ENCODE peak calls at places on chromosome 22, in nine cellular contexts. L is GM13977; U is neural crest cell; Z is Calu3; I is esophagus squamous epithelium; P is brain microvascular endothelial cell; E is CD8-positive, alpha-beta T cell; X is mucosa of descending colon; J is epithelial cell of esophagus. Y is an unnamed sample.

GRCh38 chr22:49013707-49014106 is 814.0 kb downstream of the BRD1 start:
- DNase-seq in L (no peak), U (no peak), Z (no peak), I (no peak), P (no peak), E (no peak), X (no peak), J (no peak), Y (no peak)

GRCh38 chr22:50516891-50517290 is 8.5 kb downstream of the SCO2 start:
- DNase-seq in L (no peak), U (no peak), Z (no peak), I (no peak), P (no peak), E (no peak), X (no peak), J (no peak), Y (no peak)

GRCh38 chr22:49951986-49952896 is 8.3 kb upstream of the PIM3 start:
- DNase-seq in L (no peak), U (no peak), Z (peak; percentile 79), I (no peak), P (peak; percentile 75), E (no peak), X (no peak), J (peak; percentile 58), Y (no peak)

GRCh38 chr22:28408702-28409101 is 270.9 kb downstream of the TTC28 start:
- DNase-seq in L (no peak), U (no peak), Z (no peak), I (no peak), P (no peak), E (no peak), X (no peak), J (no peak), Y (no peak)

GRCh38 chr22:28819253-28820096 is 19.1 kb upstream of the XBP1 start:
- DNase-seq in L (no peak), U (no peak), Z (peak; percentile 60), I (no peak), P (no peak), E (no peak), X (peak; percentile 65), J (no peak), Y (no peak)

GRCh38 chr22:44885806-44886360 is 123.9 kb downstream of the PHF21B start:
- DNase-seq in L (no peak), U (no peak), Z (no peak), I (no peak), P (no peak), E (no peak), X (no peak), J (no peak), Y (no peak)

GRCh38 chr22:46115755-46116490 is 34.4 kb upstream of the PPARA start:
- DNase-seq in L (no peak), U (no peak), Z (no peak), I (no peak), P (no peak), E (no peak), X (peak; percentile 46), J (no peak), Y (peak; percentile 36)

GRCh38 chr22:50425179-50425916 is 49.5 kb downstream of the SBF1 start:
- DNase-seq in L (no peak), U (no peak), Z (no peak), I (no peak), P (no peak), E (no peak), X (no peak), J (no peak), Y (no peak)

GRCh38 chr22:44693145-44693544 is 8.9 kb upstream of the PRR5 start:
- DNase-seq in L (no peak), U (no peak), Z (no peak), I (no peak), P (no peak), E (peak; percentile 14), X (no peak), J (no peak), Y (no peak)

GRCh38 chr22:19041403-19042074 is 80.7 kb downstream of the DGCR2 start:
- DNase-seq in L (no peak), U (no peak), Z (no peak), I (no peak), P (no peak), E (no peak), X (peak; percentile 9), J (no peak), Y (no peak)

GRCh38 chr22:38172489-38173155 is 9.0 kb downstream of the PLA2G6 start:
- DNase-seq in L (no peak), U (no peak), Z (peak; percentile 89), I (no peak), P (peak; percentile 29), E (peak; percentile 84), X (peak; percentile 72), J (peak; percentile 64), Y (peak; percentile 83)

GRCh38 chr22:40392618-40393017 is 22.2 kb downstream of the SGSM3 start:
- DNase-seq in L (no peak), U (no peak), Z (no peak), I (no peak), P (no peak), E (no peak), X (no peak), J (no peak), Y (no peak)

GRCh38 chr22:29078036-29078868 is 5.4 kb downstream of the KREMEN1 start:
- DNase-seq in L (no peak), U (no peak), Z (no peak), I (no peak), P (no peak), E (no peak), X (no peak), J (no peak), Y (no peak)

GRCh38 chr22:36333632-36334031 is 54.1 kb downstream of the MYH9 start:
- DNase-seq in L (no peak), U (no peak), Z (peak; percentile 63), I (no peak), P (no peak), E (peak; percentile 18), X (no peak), J (peak; percentile 83), Y (no peak)

GRCh38 chr22:46731246-46732040 is 6.6 kb downstream of the CERK start:
- DNase-seq in L (no peak), U (no peak), Z (peak; percentile 73), I (no peak), P (no peak), E (no peak), X (peak; percentile 81), J (peak; percentile 28), Y (peak; percentile 62)

GRCh38 chr22:47067331-47067890 is 305.0 kb downstream of the TBC1D22A start:
- DNase-seq in L (no peak), U (no peak), Z (no peak), I (no peak), P (no peak), E (no peak), X (no peak), J (no peak), Y (no peak)

GRCh38 chr22:47133263-47133662 is 370.8 kb downstream of the TBC1D22A start:
- DNase-seq in L (no peak), U (no peak), Z (no peak), I (no peak), P (no peak), E (no peak), X (no peak), J (no peak), Y (no peak)

GRCh38 chr22:35446365-35446764 is 46.4 kb downstream of the MCM5 start:
- DNase-seq in L (no peak), U (no peak), Z (no peak), I (no peak), P (peak; percentile 92), E (no peak), X (no peak), J (peak; percentile 95), Y (peak; percentile 74)

GRCh38 chr22:35220221-35220620 is 37.1 kb upstream of the HMGXB4 start:
- DNase-seq in L (no peak), U (no peak), Z (no peak), I (no peak), P (no peak), E (no peak), X (no peak), J (no peak), Y (no peak)

GRCh38 chr22:49963647-49964026 is 3.1 kb downstream of the PIM3 start:
- DNase-seq in L (no peak), U (no peak), Z (no peak), I (no peak), P (no peak), E (peak; percentile 49), X (peak; percentile 48), J (no peak), Y (no peak)

GRCh38 chr22:31738566-31738965 is 11.4 kb downstream of the PRR14L start:
- DNase-seq in L (no peak), U (no peak), Z (no peak), I (no peak), P (no peak), E (no peak), X (no peak), J (no peak), Y (no peak)
- TF ChIP-seq CTCF in L (no peak), U (no peak), Z (no peak), I (no peak), P (peak; percentile 4), E (no peak), X (no peak), J (no peak), Y (no peak)

GRCh38 chr22:34057726-34058125 is 137.4 kb upstream of the LARGE1 start:
- DNase-seq in L (no peak), U (no peak), Z (no peak), I (no peak), P (no peak), E (no peak), X (no peak), J (no peak), Y (no peak)

GRCh38 chr22:34055525-34056200 is 135.4 kb upstream of the LARGE1 start:
- DNase-seq in L (no peak), U (peak; percentile 25), Z (no peak), I (no peak), P (no peak), E (no peak), X (no peak), J (peak; percentile 2), Y (no peak)
- TF ChIP-seq CTCF in L (no peak), U (peak; percentile 53), Z (no peak), I (no peak), P (no peak), E (no peak), X (no peak), J (no peak), Y (no peak)

GRCh38 chr22:23534201-23534850 is 45.8 kb downstream of the IGLL1 start:
- DNase-seq in L (no peak), U (no peak), Z (no peak), I (no peak), P (no peak), E (no peak), X (peak; percentile 51), J (no peak), Y (no peak)
- TF ChIP-seq CTCF in L (no peak), U (no peak), Z (no peak), I (no peak), P (no peak), E (no peak), X (no peak), J (no peak), Y (no peak)

GRCh38 chr22:43515902-43516301 is 104.1 kb downstream of the MPPED1 start:
- DNase-seq in L (no peak), U (no peak), Z (no peak), I (no peak), P (no peak), E (no peak), X (no peak), J (no peak), Y (no peak)
- TF ChIP-seq CTCF in L (peak; percentile 6), U (no peak), Z (no peak), I (no peak), P (no peak), E (no peak), X (no peak), J (no peak), Y (no peak)

GRCh38 chr22:26890870-26891269 is 233.5 kb downstream of the MIAT start:
- DNase-seq in L (no peak), U (no peak), Z (peak; percentile 42), I (no peak), P (no peak), E (no peak), X (no peak), J (peak; percentile 7), Y (no peak)
- TF ChIP-seq CTCF in L (no peak), U (peak; percentile 14), Z (no peak), I (no peak), P (peak; percentile 17), E (no peak), X (no peak), J (peak; percentile 22), Y (no peak)

Y was measured in MCF 10A.